ENCODE peak calls at places on chromosomes 16 and 17, in six cellular contexts. E is neural crest cell, V is left ventricle myocardium inferior, B is GM06990, H is breast epithelium, T is fibroblast of lung. C is an unnamed sample.
A peak's percentile ranks its signal among the peaks of the same experiment; 100 is the strongest.

GRCh38 chr16:73020409-73020884 is 27.5 kb downstream of the ZFHX3 start:
- DNase-seq in E (no peak), V (peak; percentile 81), B (no peak), H (no peak), T (peak; percentile 96), C (no peak)

GRCh38 chr17:40065041-40065770 is 2.4 kb downstream of the THRA start:
- DNase-seq in E (peak; percentile 30), V (peak; percentile 37), B (no peak), H (no peak), T (peak; percentile 72), C (no peak)

GRCh38 chr16:70432800-70433455 is 6.0 kb downstream of the ST3GAL2 start:
- DNase-seq in E (no peak), V (no peak), B (peak; percentile 60), H (no peak), T (peak; percentile 25), C (no peak)

GRCh38 chr16:65769055-65769465 is 597.4 kb upstream of the CDH5 start:
- DNase-seq in E (no peak), V (no peak), B (no peak), H (no peak), T (peak; percentile 84), C (no peak)

GRCh38 chr16:86961133-86961720 is 356.0 kb downstream of the C16orf95 start:
- DNase-seq in E (no peak), V (no peak), B (no peak), H (no peak), T (peak; percentile 77), C (no peak)

GRCh38 chr16:71746442-71747046 is 22.0 kb upstream of the PHLPP2 start:
- DNase-seq in E (no peak), V (no peak), B (no peak), H (no peak), T (peak; percentile 30), C (no peak)

GRCh38 chr17:63646492-63646815 is 24.2 kb downstream of the MAP3K3 start:
- DNase-seq in E (no peak), V (no peak), B (peak; percentile 51), H (no peak), T (no peak), C (no peak)

GRCh38 chr17:50274142-50274944 is at the start of gene TMEM92:
- DNase-seq in E (no peak), V (no peak), B (no peak), H (no peak), T (no peak), C (peak; percentile 15)

GRCh38 chr17:4340914-4341615 is 25.4 kb downstream of the UBE2G1 start:
- DNase-seq in E (no peak), V (no peak), B (peak; percentile 50), H (no peak), T (peak; percentile 35), C (no peak)

GRCh38 chr17:7703584-7704574 is 1.1 kb upstream of the EFNB3 start:
- DNase-seq in E (no peak), V (no peak), B (no peak), H (no peak), T (peak; percentile 49), C (no peak)

GRCh38 chr17:32348483-32348800 is 1.5 kb upstream of the ZNF207 start:
- DNase-seq in E (no peak), V (no peak), B (no peak), H (no peak), T (no peak), C (no peak)

GRCh38 chr16:20510323-20510722 is 59.0 kb downstream of the ACSM2A start:
- DNase-seq in E (no peak), V (no peak), B (no peak), H (no peak), T (no peak), C (no peak)

GRCh38 chr17:68511671-68512246 is 471 bp upstream of the PRKAR1A start:
- DNase-seq in E (peak; percentile 72), V (peak; percentile 85), B (peak; percentile 83), H (peak; percentile 75), T (peak; percentile 73), C (peak; percentile 76)

GRCh38 chr17:68356520-68356919 is 65.2 kb downstream of the ARSG start:
- DNase-seq in E (no peak), V (no peak), B (peak; percentile 31), H (no peak), T (peak; percentile 74), C (no peak)

GRCh38 chr17:82915010-82915696 is 75.3 kb upstream of the ZNF750 start:
- DNase-seq in E (no peak), V (no peak), B (no peak), H (no peak), T (no peak), C (no peak)

GRCh38 chr17:59406808-59407381 is 75.4 kb downstream of the YPEL2 start:
- DNase-seq in E (no peak), V (no peak), B (no peak), H (no peak), T (peak; percentile 76), C (no peak)

GRCh38 chr16:20944861-20945390 is 44.4 kb downstream of the LYRM1 start:
- DNase-seq in E (no peak), V (no peak), B (no peak), H (no peak), T (peak; percentile 65), C (no peak)

GRCh38 chr16:50273888-50274770 is 7.8 kb downstream of the ADCY7 start:
- DNase-seq in E (no peak), V (no peak), B (peak; percentile 87), H (no peak), T (no peak), C (peak; percentile 65)

GRCh38 chr17:61689610-61690180 is 98.7 kb upstream of the NACA2 start:
- DNase-seq in E (no peak), V (no peak), B (no peak), H (no peak), T (peak; percentile 27), C (no peak)

GRCh38 chr17:81370304-81370703 is 25.0 kb upstream of the BAHCC1 start:
- DNase-seq in E (no peak), V (no peak), B (no peak), H (no peak), T (no peak), C (no peak)

GRCh38 chr17:81368623-81369022 is 26.6 kb upstream of the BAHCC1 start:
- DNase-seq in E (no peak), V (no peak), B (no peak), H (no peak), T (no peak), C (no peak)

GRCh38 chr17:81374890-81375289 is 20.4 kb upstream of the BAHCC1 start:
- DNase-seq in E (no peak), V (no peak), B (no peak), H (no peak), T (no peak), C (no peak)

GRCh38 chr17:81373536-81374160 is 21.6 kb upstream of the BAHCC1 start:
- DNase-seq in E (no peak), V (no peak), B (no peak), H (no peak), T (no peak), C (no peak)

GRCh38 chr17:81371910-81372760 is 23.1 kb upstream of the BAHCC1 start:
- DNase-seq in E (no peak), V (peak; percentile 71), B (no peak), H (no peak), T (peak; percentile 22), C (no peak)
- TF ChIP-seq CTCF in E (peak; percentile 53), V (peak; percentile 52), B (no peak), H (no peak), T (peak; percentile 28), C (no peak)

GRCh38 chr17:56593073-56593740 is at the start of gene NOG:
- DNase-seq in E (peak; percentile 44), V (peak; percentile 31), B (no peak), H (no peak), T (peak; percentile 64), C (peak; percentile 25)

GRCh38 chr17:56593741-56594527 is 435 bp downstream of the NOG start:
- DNase-seq in E (peak; percentile 57), V (peak; percentile 59), B (peak; percentile 39), H (peak; percentile 62), T (peak; percentile 80), C (peak; percentile 40)

GRCh38 chr17:56594528-56595418 is 1.3 kb downstream of the NOG start:
- DNase-seq in E (peak; percentile 40), V (no peak), B (peak; percentile 32), H (no peak), T (peak; percentile 30), C (peak; percentile 26)

GRCh38 chr17:56595831-56596740 is 2.6 kb downstream of the NOG start:
- DNase-seq in E (peak; percentile 30), V (no peak), B (no peak), H (no peak), T (no peak), C (no peak)

GRCh38 chr17:56592487-56593072 is 919 bp upstream of the NOG start:
- DNase-seq in E (peak; percentile 81), V (peak; percentile 58), B (peak; percentile 46), H (no peak), T (peak; percentile 55), C (peak; percentile 75)
- TF ChIP-seq CTCF in E (peak; percentile 91), V (peak; percentile 98), B (peak; percentile 53), H (peak; percentile 92), T (peak; percentile 63), C (no peak)

GRCh38 chr17:44982113-44982702 is 14.1 kb upstream of the C1QL1 start:
- DNase-seq in E (no peak), V (no peak), B (no peak), H (no peak), T (no peak), C (no peak)
- TF ChIP-seq CTCF in E (no peak), V (no peak), B (no peak), H (no peak), T (no peak), C (no peak)

GRCh38 chr16:682493-683395 is 1.4 kb downstream of the JMJD8 start:
- DNase-seq in E (no peak), V (no peak), B (no peak), H (no peak), T (no peak), C (no peak)
- TF ChIP-seq CTCF in E (no peak), V (no peak), B (no peak), H (no peak), T (no peak), C (no peak)

GRCh38 chr16:19213885-19214284 is 45.8 kb downstream of the SYT17 start:
- DNase-seq in E (no peak), V (no peak), B (no peak), H (no peak), T (no peak), C (no peak)
- TF ChIP-seq CTCF in E (no peak), V (no peak), B (peak; percentile 18), H (no peak), T (no peak), C (no peak)

DNA sequence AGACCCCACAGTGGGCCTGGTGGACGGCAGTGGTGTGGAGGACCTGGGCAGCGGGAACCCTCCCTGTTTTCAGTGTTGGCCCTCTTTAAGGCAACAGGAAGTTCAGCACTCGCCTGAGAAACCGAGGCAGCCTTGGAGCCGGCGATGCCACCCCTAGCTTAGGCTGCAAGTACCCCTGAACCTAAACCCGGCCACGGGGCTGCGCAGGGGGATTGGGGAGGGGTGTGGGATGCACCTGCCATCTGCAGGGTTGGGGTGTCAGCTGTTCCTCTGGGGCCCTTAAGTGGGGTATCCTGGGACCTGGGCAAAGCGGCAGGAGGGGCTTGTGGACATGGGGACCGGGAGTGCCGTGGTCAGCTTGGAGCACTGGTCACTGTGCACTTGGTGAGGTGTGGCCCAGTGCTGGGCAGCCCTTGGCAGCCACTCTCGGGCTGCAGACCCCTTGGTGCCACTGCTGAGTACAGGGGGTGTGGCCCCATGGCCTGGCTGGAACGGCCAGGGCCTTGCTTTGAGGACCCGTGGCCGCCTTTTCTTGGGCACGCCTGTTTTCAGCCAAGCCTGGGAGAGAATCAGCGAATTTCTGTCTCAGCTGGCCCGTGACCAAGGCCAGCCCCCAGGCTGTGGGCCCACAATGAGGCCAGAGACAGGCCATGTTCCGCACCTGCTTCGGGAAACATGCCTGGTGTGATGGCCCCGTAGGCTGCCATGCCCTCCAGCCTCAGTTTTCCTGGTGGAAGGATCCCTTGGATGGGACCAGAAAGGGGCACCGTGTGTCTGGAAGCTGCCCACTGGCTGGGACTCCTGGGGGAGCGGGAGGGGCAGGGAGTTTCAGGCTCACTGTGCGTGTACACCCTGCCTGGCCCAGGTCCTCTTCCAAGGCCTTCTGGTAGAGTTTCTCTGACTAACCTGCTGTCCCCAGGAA is 4.1 kb upstream of the SLC25A10 start:
- DNase-seq in E (no peak), V (no peak), B (peak; percentile 15), H (no peak), T (no peak), C (no peak)
- TF ChIP-seq CTCF in E (no peak), V (no peak), B (no peak), H (no peak), T (no peak), C (no peak)

C was measured in activated B cell treated with CpG ODN at 0.5 μM for 24 hours.